ENCODE peak calls at places on chromosomes 6 and 20, in eight cellular contexts. V is anterior cingulate cortex; X is mesenchymal stem cell; Q is neural crest cell; O is activated naive CD4-positive, alpha-beta T cell; D is mesendoderm; S is choroid plexus epithelial cell; Y is activated B cell treated with CpG ODN at 0.5 μM for 24 hours. C is an unnamed sample.

GRCh38 chr6:43120938-43121913 is 45.1 kb downstream of the PTK7 start:
- DNase-seq in V (no peak), X (peak), Q (no peak), O (no peak), D (peak), S (peak), Y (no peak), C (no peak)

GRCh38 chr6:46491201-46491788 is at the start of gene RCAN2:
- DNase-seq in V (peak), X (peak), Q (peak), O (no peak), D (peak), S (peak), Y (peak), C (no peak)

GRCh38 chr20:57688864-57689263 is 21.0 kb downstream of the PMEPA1 start:
- DNase-seq in V (peak), X (no peak), Q (no peak), O (no peak), D (no peak), S (no peak), Y (no peak), C (no peak)

GRCh38 chr6:156017838-156018237 is 562.2 kb upstream of the NOX3 start:
- DNase-seq in V (no peak), X (peak), Q (no peak), O (no peak), D (peak), S (no peak), Y (no peak), C (no peak)

GRCh38 chr20:54140927-54141566 is 32.7 kb downstream of the CYP24A1 start:
- DNase-seq in V (no peak), X (no peak), Q (no peak), O (no peak), D (peak), S (peak), Y (no peak), C (no peak)

GRCh38 chr6:156822747-156823206 is 45.6 kb downstream of the ARID1B start:
- DNase-seq in V (no peak), X (peak), Q (no peak), O (no peak), D (no peak), S (no peak), Y (no peak), C (no peak)

GRCh38 chr6:107488174-107488874 is 1.6 kb upstream of the SOBP start:
- DNase-seq in V (peak), X (peak), Q (no peak), O (no peak), D (no peak), S (no peak), Y (no peak), C (no peak)

GRCh38 chr6:128519931-128520435 is 416 bp downstream of the PTPRK start:
- DNase-seq in V (peak), X (no peak), Q (no peak), O (peak), D (peak), S (peak), Y (no peak), C (no peak)

GRCh38 chr6:13229205-13230085 is 98.9 kb downstream of the TBC1D7 start:
- DNase-seq in V (no peak), X (no peak), Q (no peak), O (no peak), D (peak), S (peak), Y (peak), C (no peak)

GRCh38 chr6:56683882-56684281 is 41.2 kb upstream of the DST start:
- DNase-seq in V (no peak), X (peak), Q (no peak), O (no peak), D (no peak), S (peak), Y (no peak), C (no peak)

GRCh38 chr6:106510090-106510970 is 119.0 kb downstream of the RTN4IP1 start:
- DNase-seq in V (no peak), X (peak), Q (peak), O (peak), D (peak), S (peak), Y (peak), C (no peak)

GRCh38 chr6:33696538-33697518 is 14.7 kb downstream of the UQCC2 start:
- DNase-seq in V (no peak), X (peak), Q (no peak), O (no peak), D (no peak), S (peak), Y (peak), C (no peak)

GRCh38 chr6:158805698-158806373 is 13.3 kb downstream of the EZR start:
- DNase-seq in V (no peak), X (no peak), Q (no peak), O (no peak), D (no peak), S (no peak), Y (no peak), C (no peak)

GRCh38 chr20:24866742-24867141 is 82.3 kb upstream of the CST7 start:
- DNase-seq in V (no peak), X (no peak), Q (no peak), O (no peak), D (no peak), S (no peak), Y (no peak), C (no peak)

GRCh38 chr6:91720323-91720722 is 1133.5 kb upstream of the MAP3K7 start:
- DNase-seq in V (no peak), X (no peak), Q (no peak), O (no peak), D (no peak), S (no peak), Y (no peak), C (no peak)

GRCh38 chr20:58695084-58695722 is 2.6 kb downstream of the NPEPL1 start:
- DNase-seq in V (no peak), X (no peak), Q (no peak), O (no peak), D (peak), S (no peak), Y (no peak), C (no peak)

GRCh38 chr6:3309391-3310050 is 50.8 kb downstream of the PSMG4 start:
- DNase-seq in V (no peak), X (no peak), Q (no peak), O (no peak), D (peak), S (no peak), Y (no peak), C (no peak)

GRCh38 chr20:56427797-56428196 is 15.7 kb downstream of the CASS4 start:
- DNase-seq in V (no peak), X (no peak), Q (no peak), O (no peak), D (no peak), S (no peak), Y (no peak), C (no peak)

GRCh38 chr6:88298446-88298845 is 132.3 kb upstream of the CNR1 start:
- DNase-seq in V (no peak), X (no peak), Q (no peak), O (no peak), D (no peak), S (no peak), Y (no peak), C (no peak)

GRCh38 chr6:139250296-139251274 is 41.2 kb downstream of the TXLNB start:
- DNase-seq in V (no peak), X (peak), Q (peak), O (no peak), D (peak), S (peak), Y (peak), C (no peak)

GRCh38 chr20:5524886-5525285 is 208.1 kb upstream of the PROKR2 start:
- DNase-seq in V (no peak), X (no peak), Q (no peak), O (no peak), D (no peak), S (peak), Y (no peak), C (no peak)

GRCh38 chr6:25307805-25308494 is 28.8 kb downstream of the CARMIL1 start:
- DNase-seq in V (no peak), X (no peak), Q (no peak), O (no peak), D (no peak), S (no peak), Y (no peak), C (no peak)

GRCh38 chr6:108119212-108120141 is 44.9 kb upstream of the OSTM1 start:
- DNase-seq in V (no peak), X (no peak), Q (no peak), O (no peak), D (peak), S (no peak), Y (peak), C (no peak)

GRCh38 chr20:35866446-35867202 is 87.7 kb downstream of the SCAND1 start:
- DNase-seq in V (no peak), X (peak), Q (no peak), O (no peak), D (no peak), S (peak), Y (no peak), C (no peak)

GRCh38 chr6:42694586-42694985 is 27.8 kb downstream of the PRPH2 start:
- DNase-seq in V (no peak), X (no peak), Q (no peak), O (no peak), D (no peak), S (peak), Y (no peak), C (no peak)

GRCh38 chr6:47034421-47034820 is 7.7 kb downstream of the ADGRF1 start:
- DNase-seq in V (peak), X (no peak), Q (no peak), O (no peak), D (no peak), S (peak), Y (no peak), C (no peak)

GRCh38 chr6:3286641-3287171 is 28.0 kb downstream of the PSMG4 start:
- DNase-seq in V (no peak), X (no peak), Q (no peak), O (no peak), D (no peak), S (no peak), Y (no peak), C (no peak)

GRCh38 chr6:148200302-148200701 is 142.3 kb upstream of the SASH1 start:
- DNase-seq in V (no peak), X (no peak), Q (no peak), O (no peak), D (no peak), S (peak), Y (no peak), C (no peak)

GRCh38 chr20:32621071-32621913 is 36.2 kb upstream of the NOL4L start:
- DNase-seq in V (no peak), X (no peak), Q (no peak), O (no peak), D (no peak), S (no peak), Y (no peak), C (no peak)

GRCh38 chr6:66210964-66211363 is 503.9 kb upstream of the EYS start:
- DNase-seq in V (no peak), X (peak), Q (no peak), O (no peak), D (peak), S (peak), Y (no peak), C (no peak)

GRCh38 chr20:47726632-47727031 is 58.6 kb downstream of the SULF2 start:
- DNase-seq in V (no peak), X (no peak), Q (no peak), O (no peak), D (no peak), S (no peak), Y (no peak), C (no peak)

GRCh38 chr6:2891768-2892170 is 11.3 kb downstream of the SERPINB9 start:
- DNase-seq in V (no peak), X (no peak), Q (no peak), O (peak), D (no peak), S (no peak), Y (peak), C (no peak)

GRCh38 chr6:4941782-4942672 is 61.8 kb downstream of the RPP40 start:
- DNase-seq in V (no peak), X (peak), Q (no peak), O (no peak), D (peak), S (peak), Y (no peak), C (no peak)

GRCh38 chr20:40286991-40287531 is 402.0 kb downstream of the MAFB start:
- DNase-seq in V (peak), X (no peak), Q (no peak), O (no peak), D (no peak), S (peak), Y (no peak), C (no peak)

GRCh38 chr6:169723991-169724553 is at the start of gene PHF10:
- DNase-seq in V (no peak), X (peak), Q (peak), O (no peak), D (peak), S (peak), Y (peak), C (no peak)

C was measured in cortex of kidney.